ENCODE peak calls at places on chromosomes 12 and 14, in four cellular contexts. V, H, K and S are unnamed samples.

GRCh38 chr12:65464930-65465329 is 186.4 kb downstream of the MSRB3 start:
- DNase-seq in V (peak), H (peak), K (no peak), S (no peak)

GRCh38 chr12:98002887-98003493 is 512.4 kb upstream of the TMPO start:
- DNase-seq in V (peak), H (no peak), K (peak), S (peak)

GRCh38 chr14:50037240-50037639 is 79.1 kb downstream of the VCPKMT start:
- DNase-seq in V (no peak), H (no peak), K (no peak), S (no peak)

GRCh38 chr12:130831876-130832405 is 7.1 kb downstream of the STX2 start:
- DNase-seq in V (no peak), H (no peak), K (no peak), S (no peak)

GRCh38 chr12:24975425-24975824 is 26.5 kb upstream of the BCAT1 start:
- DNase-seq in V (no peak), H (no peak), K (no peak), S (no peak)

GRCh38 chr12:120538281-120539156 is 4.4 kb downstream of the RNF10 start:
- DNase-seq in V (peak), H (peak), K (no peak), S (no peak)

GRCh38 chr12:1083086-1083887 is 92.3 kb downstream of the ERC1 start:
- DNase-seq in V (no peak), H (no peak), K (no peak), S (no peak)

GRCh38 chr12:130765186-130765659 is 49.1 kb upstream of the RIMBP2 start:
- DNase-seq in V (peak), H (no peak), K (peak), S (no peak)

GRCh38 chr12:119758695-119759094 is 90.8 kb downstream of the PRKAB1 start:
- DNase-seq in V (no peak), H (no peak), K (no peak), S (no peak)

GRCh38 chr12:113926792-113927191 is 39.3 kb downstream of the RBM19 start:
- DNase-seq in V (no peak), H (no peak), K (no peak), S (no peak)

GRCh38 chr14:95998656-95999055 is 40.5 kb upstream of the C14orf132 start:
- DNase-seq in V (no peak), H (no peak), K (peak), S (no peak)

GRCh38 chr12:115758886-115759620 is 518.4 kb downstream of the MED13L start:
- DNase-seq in V (no peak), H (no peak), K (no peak), S (peak)

GRCh38 chr12:73361156-73361866 is 1089.1 kb downstream of the TRHDE start:
- DNase-seq in V (no peak), H (no peak), K (no peak), S (no peak)

GRCh38 chr14:35287481-35288013 is 4.6 kb upstream of the PSMA6 start:
- DNase-seq in V (peak), H (no peak), K (no peak), S (no peak)

GRCh38 chr14:33834101-33834955 is 116.5 kb downstream of the EGLN3 start:
- DNase-seq in V (no peak), H (no peak), K (no peak), S (no peak)

GRCh38 chr14:21902561-21903199 is 229.1 kb upstream of the OR4E1 start:
- DNase-seq in V (peak), H (no peak), K (no peak), S (no peak)

GRCh38 chr12:28035483-28035882 is 63.0 kb upstream of the PTHLH start:
- DNase-seq in V (peak), H (no peak), K (no peak), S (no peak)

GRCh38 chr14:69263364-69263763 is 3.4 kb downstream of the GALNT16 start:
- DNase-seq in V (no peak), H (peak), K (no peak), S (no peak)

GRCh38 chr14:100830681-100831080 is 4.8 kb downstream of the MEG3 start:
- DNase-seq in V (no peak), H (no peak), K (no peak), S (no peak)

GRCh38 chr12:123938679-123939480 is 33.8 kb downstream of the CCDC92 start:
- DNase-seq in V (no peak), H (no peak), K (no peak), S (no peak)

GRCh38 chr12:128861226-128862016 is 8.1 kb downstream of the GLT1D1 start:
- DNase-seq in V (no peak), H (no peak), K (no peak), S (no peak)

GRCh38 chr12:102874819-102875218 is 42.2 kb downstream of the PAH start:
- DNase-seq in V (no peak), H (no peak), K (no peak), S (no peak)

GRCh38 chr12:120225200-120225558 is 24.3 kb upstream of the RPLP0 start:
- DNase-seq in V (no peak), H (no peak), K (no peak), S (no peak)

GRCh38 chr14:68195126-68195525 is 375.5 kb downstream of the RAD51B start:
- DNase-seq in V (no peak), H (no peak), K (no peak), S (no peak)

GRCh38 chr12:71438670-71439361 is 782 bp upstream of the LGR5 start:
- DNase-seq in V (peak), H (no peak), K (no peak), S (no peak)

GRCh38 chr12:108525681-108526080 is 10.6 kb downstream of the FICD start:
- DNase-seq in V (no peak), H (no peak), K (no peak), S (no peak)

GRCh38 chr12:11958216-11959091 is 112.3 kb upstream of the BCL2L14 start:
- DNase-seq in V (peak), H (no peak), K (no peak), S (no peak)

GRCh38 chr12:46556105-46556559 is 183.6 kb upstream of the SLC38A2 start:
- DNase-seq in V (peak), H (no peak), K (peak), S (no peak)

GRCh38 chr12:65854629-65855028 is 30.3 kb downstream of the HMGA2 start:
- DNase-seq in V (no peak), H (no peak), K (no peak), S (no peak)

GRCh38 chr14:35399083-35399807 is 5.3 kb downstream of the NFKBIA start:
- DNase-seq in V (peak), H (no peak), K (no peak), S (no peak)

GRCh38 chr12:96047621-96048211 is 12.3 kb upstream of the LTA4H start:
- DNase-seq in V (peak), H (no peak), K (peak), S (no peak)

GRCh38 chr14:69543341-69544249 is 31.1 kb downstream of the CCDC177 start:
- DNase-seq in V (peak), H (no peak), K (peak), S (no peak)

GRCh38 chr12:111406474-111407370 is 999 bp downstream of the SH2B3 start:
- DNase-seq in V (no peak), H (no peak), K (no peak), S (no peak)

GRCh38 chr14:29220077-29220476 is 453.5 kb downstream of the FOXG1 start:
- DNase-seq in V (no peak), H (no peak), K (no peak), S (no peak)

GRCh38 chr12:76866146-76866545 is 12.7 kb downstream of the CSRP2 start:
- DNase-seq in V (no peak), H (no peak), K (no peak), S (no peak)

GRCh38 chr12:69744109-69744508 is 5.4 kb downstream of the RAB3IP start:
- DNase-seq in V (no peak), H (no peak), K (no peak), S (no peak)

GRCh38 chr12:69733638-69734037 is 5.0 kb upstream of the RAB3IP start:
- DNase-seq in V (no peak), H (no peak), K (no peak), S (no peak)

GRCh38 chr12:69739287-69740191 is 879 bp downstream of the RAB3IP start:
- DNase-seq in V (peak), H (peak), K (peak), S (peak)

GRCh38 chr12:69738351-69739286 is at the start of gene RAB3IP:
- DNase-seq in V (peak), H (peak), K (peak), S (peak)
- TF ChIP-seq POLR2A in V (no peak), H (no peak), K (no peak), S (peak)

GRCh38 chr12:93447555-93448265 is 6.0 kb upstream of the UBE2N start:
- DNase-seq in V (no peak), H (no peak), K (no peak), S (no peak)
- H3K4me3 ChIP-seq in V (no peak), H (no peak), K (no peak), S (no peak)

GRCh38 chr12:14913381-14913781 is 25.0 kb downstream of the ERP27 start:
- DNase-seq in V (no peak), H (peak), K (peak), S (no peak)
- H3K27ac ChIP-seq in V (no peak), H (no peak), K (no peak), S (no peak)

GRCh38 chr14:62844546-62844945 is 200.7 kb downstream of the KCNH5 start:
- DNase-seq in V (no peak), H (no peak), K (no peak), S (no peak)
- TF ChIP-seq POLR2A in V (no peak), H (no peak), K (no peak), S (no peak)

DNA sequence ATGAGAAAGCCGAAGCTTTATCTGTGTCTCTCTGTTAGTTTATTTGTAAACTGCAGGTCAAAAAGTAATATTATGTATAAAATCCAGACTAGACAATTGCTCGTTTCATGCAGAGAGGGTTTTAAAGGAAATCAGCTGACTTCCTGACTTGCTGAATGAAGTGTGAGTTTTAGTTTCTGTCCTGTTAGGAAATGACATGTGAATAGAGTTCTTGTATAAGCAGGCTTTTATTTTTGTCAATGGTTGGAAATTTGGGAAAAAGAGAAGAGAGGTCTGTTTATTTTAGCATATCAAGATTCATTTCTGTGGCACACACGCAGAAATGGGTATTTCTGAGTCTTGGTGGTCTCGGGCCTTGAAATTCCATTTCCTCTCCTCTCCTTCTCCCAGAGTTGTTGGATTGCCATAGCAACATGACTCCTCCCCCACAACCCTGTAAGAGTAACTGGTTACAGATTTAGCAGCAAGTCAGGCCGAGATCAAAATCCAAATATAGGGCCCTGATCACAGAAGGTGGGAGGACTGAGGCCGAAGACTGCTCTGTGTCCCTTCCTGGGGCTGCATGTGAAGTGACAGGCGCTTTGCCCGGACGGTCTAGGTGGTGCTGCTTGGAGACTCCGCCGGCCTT is 60.9 kb downstream of the SAMD4A start:
- DNase-seq in V (peak), H (peak), K (no peak), S (no peak)
- H3K4me3 ChIP-seq in V (peak), H (peak), K (no peak), S (no peak)

GRCh38 chr12:55997535-55997859 is 421 bp downstream of the SUOX start:
- DNase-seq in V (no peak), H (no peak), K (no peak), S (no peak)
- H3K27ac ChIP-seq in V (no peak), H (peak), K (peak), S (peak)

GRCh38 chr12:8064131-8064530 is 2.0 kb downstream of the C3AR1 start:
- DNase-seq in V (no peak), H (no peak), K (no peak), S (no peak)

GRCh38 chr12:8065991-8066594 is at the start of gene C3AR1:
- DNase-seq in V (peak), H (no peak), K (no peak), S (no peak)
- TF ChIP-seq POLR2A in V (no peak), H (no peak), K (no peak), S (no peak)